ENCODE peak calls at places on chromosomes 2 and 18, in seven cellular contexts. One of them, this sample, is unnamed.

GRCh38 chr18:36769172-36769571 is 59.6 kb downstream of the TPGS2 start:
- DNase-seq in vagina: no peak
- DNase-seq in esophagus muscularis mucosa: peak; percentile 80
- DNase-seq in HCT116: no peak
- DNase-seq in sigmoid colon: no peak
- DNase-seq in tibial nerve: no peak
- DNase-seq in K562: no peak
- DNase-seq in this sample: no peak

GRCh38 chr18:61277808-61278207 is 55.4 kb upstream of the CDH20 start:
- DNase-seq in HCT116: no peak
- DNase-seq in vagina: no peak
- DNase-seq in sigmoid colon: no peak
- DNase-seq in K562: no peak
- DNase-seq in tibial nerve: no peak
- DNase-seq in esophagus muscularis mucosa: no peak
- DNase-seq in this sample: no peak

GRCh38 chr2:159744363-159744762 is 32.1 kb downstream of the MARCHF7 start:
- DNase-seq in vagina: no peak
- DNase-seq in tibial nerve: no peak
- DNase-seq in K562: no peak
- DNase-seq in HCT116: no peak
- DNase-seq in sigmoid colon: no peak
- DNase-seq in esophagus muscularis mucosa: no peak
- DNase-seq in this sample: no peak

GRCh38 chr2:61645911-61646310 is 107.8 kb upstream of the XPO1 start:
- DNase-seq in HCT116: no peak
- DNase-seq in esophagus muscularis mucosa: no peak
- DNase-seq in K562: no peak
- DNase-seq in sigmoid colon: no peak
- DNase-seq in tibial nerve: no peak
- DNase-seq in vagina: no peak
- DNase-seq in this sample: no peak

GRCh38 chr2:224882291-224883171 is 159.7 kb downstream of the DOCK10 start:
- DNase-seq in vagina: no peak
- DNase-seq in tibial nerve: no peak
- DNase-seq in K562: no peak
- DNase-seq in HCT116: no peak
- DNase-seq in esophagus muscularis mucosa: no peak
- DNase-seq in sigmoid colon: no peak
- DNase-seq in this sample: no peak

GRCh38 chr2:118618279-118618678 is 229.2 kb downstream of the EN1 start:
- DNase-seq in vagina: no peak
- DNase-seq in HCT116: no peak
- DNase-seq in K562: no peak
- DNase-seq in sigmoid colon: no peak
- DNase-seq in tibial nerve: no peak
- DNase-seq in esophagus muscularis mucosa: no peak
- DNase-seq in this sample: no peak

GRCh38 chr18:63848159-63848558 is 39.3 kb upstream of the SERPINB2 start:
- DNase-seq in vagina: no peak
- DNase-seq in esophagus muscularis mucosa: no peak
- DNase-seq in tibial nerve: no peak
- DNase-seq in HCT116: peak; percentile 66
- DNase-seq in sigmoid colon: no peak
- DNase-seq in K562: peak; percentile 6
- DNase-seq in this sample: no peak

GRCh38 chr18:5527603-5528002 is 16.2 kb downstream of the EPB41L3 start:
- DNase-seq in vagina: no peak
- DNase-seq in tibial nerve: peak; percentile 33
- DNase-seq in sigmoid colon: peak; percentile 79
- DNase-seq in K562: no peak
- DNase-seq in esophagus muscularis mucosa: no peak
- DNase-seq in HCT116: no peak
- DNase-seq in this sample: peak; percentile 22

GRCh38 chr2:32715391-32715841 is 87.6 kb downstream of the TTC27 start:
- DNase-seq in HCT116: no peak
- DNase-seq in vagina: no peak
- DNase-seq in tibial nerve: no peak
- DNase-seq in K562: no peak
- DNase-seq in esophagus muscularis mucosa: no peak
- DNase-seq in sigmoid colon: no peak
- DNase-seq in this sample: no peak

GRCh38 chr2:119678021-119678656 is 862 bp upstream of the TMEM177 start:
- DNase-seq in vagina: no peak
- DNase-seq in K562: no peak
- DNase-seq in sigmoid colon: no peak
- DNase-seq in HCT116: no peak
- DNase-seq in tibial nerve: no peak
- DNase-seq in esophagus muscularis mucosa: no peak
- DNase-seq in this sample: peak; percentile 53

GRCh38 chr2:114231921-114232320 is 210.5 kb upstream of the DPP10 start:
- DNase-seq in sigmoid colon: no peak
- DNase-seq in HCT116: no peak
- DNase-seq in K562: no peak
- DNase-seq in vagina: no peak
- DNase-seq in tibial nerve: no peak
- DNase-seq in esophagus muscularis mucosa: no peak
- DNase-seq in this sample: no peak

GRCh38 chr18:61502472-61502871 is 169.2 kb downstream of the CDH20 start:
- DNase-seq in K562: peak; percentile 15
- DNase-seq in esophagus muscularis mucosa: no peak
- DNase-seq in sigmoid colon: no peak
- DNase-seq in tibial nerve: no peak
- DNase-seq in vagina: no peak
- DNase-seq in HCT116: peak; percentile 35
- DNase-seq in this sample: peak; percentile 47

GRCh38 chr2:25380586-25381360 is 39.0 kb upstream of the DNMT3A start:
- DNase-seq in sigmoid colon: no peak
- DNase-seq in K562: no peak
- DNase-seq in esophagus muscularis mucosa: no peak
- DNase-seq in tibial nerve: no peak
- DNase-seq in HCT116: no peak
- DNase-seq in vagina: peak; percentile 95
- DNase-seq in this sample: no peak

GRCh38 chr2:158395166-158395565 is 61.4 kb downstream of the CCDC148 start:
- DNase-seq in tibial nerve: no peak
- DNase-seq in HCT116: no peak
- DNase-seq in esophagus muscularis mucosa: no peak
- DNase-seq in sigmoid colon: no peak
- DNase-seq in K562: no peak
- DNase-seq in vagina: no peak
- DNase-seq in this sample: peak; percentile 13

GRCh38 chr18:70380915-70381896 is 92.4 kb downstream of the SOCS6 start:
- DNase-seq in HCT116: no peak
- DNase-seq in tibial nerve: no peak
- DNase-seq in K562: peak; percentile 70
- DNase-seq in sigmoid colon: no peak
- DNase-seq in vagina: no peak
- DNase-seq in esophagus muscularis mucosa: no peak
- DNase-seq in this sample: peak; percentile 50

DNA sequence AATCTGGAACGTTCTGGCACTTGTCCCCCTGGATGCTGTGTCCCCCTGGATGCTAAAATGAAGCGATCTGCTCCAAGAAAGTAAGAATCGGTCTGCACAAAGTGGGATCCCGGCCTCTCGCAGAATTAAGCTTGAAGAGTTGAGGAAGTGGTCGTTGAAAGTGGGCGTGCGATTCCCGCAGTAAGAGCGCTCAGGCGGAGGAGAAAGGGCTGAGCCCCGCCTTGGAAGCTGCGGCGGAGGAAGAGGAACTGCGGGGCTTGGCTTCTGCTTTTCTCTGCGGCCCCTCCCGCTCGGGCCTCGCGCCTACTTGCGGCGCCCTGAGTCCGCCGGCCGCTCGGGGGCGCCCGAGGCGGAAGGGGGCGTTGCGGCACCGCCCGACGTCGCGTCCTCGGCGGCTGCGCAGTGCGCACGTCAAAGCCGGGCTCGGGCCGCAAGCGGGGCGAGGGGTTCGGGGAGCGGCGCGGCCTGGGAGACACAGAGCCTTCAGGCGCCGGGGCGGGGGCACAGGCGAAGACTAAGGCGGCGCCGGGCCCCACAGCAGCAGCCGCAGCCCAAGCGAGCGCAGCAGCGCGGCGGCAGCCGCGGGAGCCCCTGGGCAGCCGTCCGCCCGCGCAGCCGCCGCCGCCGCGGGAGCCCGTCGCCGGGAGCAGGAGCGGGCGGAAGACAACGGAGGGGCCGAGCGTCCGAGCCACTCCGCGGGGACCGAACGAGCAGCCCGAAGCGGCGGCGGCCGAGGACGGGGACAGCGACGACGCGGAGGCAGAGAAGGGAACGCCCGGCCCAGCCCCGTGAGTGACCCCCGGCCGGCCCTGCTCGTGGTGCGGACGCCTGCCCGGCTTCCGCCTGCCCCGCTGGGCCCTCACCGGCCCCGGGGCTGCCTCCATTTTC is at the start of gene CAB39:
- DNase-seq in HCT116: peak; percentile 69
- DNase-seq in esophagus muscularis mucosa: peak; percentile 94
- DNase-seq in tibial nerve: peak; percentile 69
- DNase-seq in vagina: no peak
- DNase-seq in K562: peak; percentile 84
- DNase-seq in sigmoid colon: peak; percentile 93
- DNase-seq in this sample: peak; percentile 87
- TF ChIP-seq POLR2A in HCT116: peak; percentile 50
- TF ChIP-seq POLR2A in esophagus muscularis mucosa: peak; percentile 43
- TF ChIP-seq POLR2A in tibial nerve: peak; percentile 55
- TF ChIP-seq POLR2A in vagina: no peak
- TF ChIP-seq POLR2A in K562: peak; percentile 21
- TF ChIP-seq POLR2A in sigmoid colon: no peak
- TF ChIP-seq POLR2A in this sample: peak; percentile 43

GRCh38 chr2:128606837-128607236 is 288.2 kb upstream of the HS6ST1 start:
- DNase-seq in HCT116: no peak
- DNase-seq in vagina: no peak
- DNase-seq in esophagus muscularis mucosa: no peak
- DNase-seq in tibial nerve: peak; percentile 7
- DNase-seq in K562: no peak
- DNase-seq in sigmoid colon: peak; percentile 30
- DNase-seq in this sample: no peak

GRCh38 chr2:128608911-128609880 is 290.5 kb upstream of the HS6ST1 start:
- DNase-seq in sigmoid colon: peak; percentile 46
- DNase-seq in vagina: no peak
- DNase-seq in esophagus muscularis mucosa: no peak
- DNase-seq in HCT116: no peak
- DNase-seq in tibial nerve: no peak
- DNase-seq in K562: no peak
- DNase-seq in this sample: no peak

GRCh38 chr2:128607440-128607839 is 288.8 kb upstream of the HS6ST1 start:
- DNase-seq in sigmoid colon: peak; percentile 55
- DNase-seq in K562: no peak
- DNase-seq in HCT116: no peak
- DNase-seq in vagina: no peak
- DNase-seq in esophagus muscularis mucosa: no peak
- DNase-seq in tibial nerve: peak; percentile 9
- DNase-seq in this sample: no peak

GRCh38 chr2:128605931-128606330 is 287.3 kb upstream of the HS6ST1 start:
- DNase-seq in tibial nerve: no peak
- DNase-seq in vagina: no peak
- DNase-seq in esophagus muscularis mucosa: no peak
- DNase-seq in K562: no peak
- DNase-seq in sigmoid colon: peak; percentile 40
- DNase-seq in HCT116: no peak
- DNase-seq in this sample: no peak

GRCh38 chr2:128607981-128608506 is 289.4 kb upstream of the HS6ST1 start:
- DNase-seq in sigmoid colon: peak; percentile 50
- DNase-seq in HCT116: no peak
- DNase-seq in esophagus muscularis mucosa: no peak
- DNase-seq in tibial nerve: peak; percentile 12
- DNase-seq in vagina: no peak
- DNase-seq in K562: no peak
- DNase-seq in this sample: peak; percentile 10
- H3K4me3 ChIP-seq in sigmoid colon: no peak overlapping the region
- H3K4me3 ChIP-seq in HCT116: no peak overlapping the region
- H3K4me3 ChIP-seq in esophagus muscularis mucosa: peak overlapping the region; percentile 7
- H3K4me3 ChIP-seq in tibial nerve: no peak overlapping the region
- H3K4me3 ChIP-seq in vagina: no peak overlapping the region
- H3K4me3 ChIP-seq in K562: no peak overlapping the region
- H3K4me3 ChIP-seq in this sample: no peak overlapping the region

GRCh38 chr2:46333912-46334311 is 36.7 kb downstream of the EPAS1 start:
- DNase-seq in esophagus muscularis mucosa: no peak
- DNase-seq in K562: no peak
- DNase-seq in vagina: no peak
- DNase-seq in HCT116: no peak
- DNase-seq in sigmoid colon: no peak
- DNase-seq in tibial nerve: no peak
- DNase-seq in this sample: no peak
- H3K4me1 ChIP-seq in esophagus muscularis mucosa: peaks cover 98% of the 10 kb centered on the region
- H3K4me1 ChIP-seq in K562: peaks cover 12% of the 10 kb centered on the region
- H3K4me1 ChIP-seq in vagina: peaks cover 99% of the 10 kb centered on the region
- H3K4me1 ChIP-seq in HCT116: no peaks in the 10 kb centered on the region
- H3K4me1 ChIP-seq in sigmoid colon: no peaks in the 10 kb centered on the region
- H3K4me1 ChIP-seq in tibial nerve: no peaks in the 10 kb centered on the region
- H3K4me1 ChIP-seq in this sample: peaks cover 99% of the 10 kb centered on the region

GRCh38 chr2:131092409-131093065 is 723 bp downstream of the FAM168B start:
- DNase-seq in HCT116: no peak
- DNase-seq in esophagus muscularis mucosa: no peak
- DNase-seq in vagina: no peak
- DNase-seq in tibial nerve: no peak
- DNase-seq in K562: no peak
- DNase-seq in sigmoid colon: no peak
- DNase-seq in this sample: no peak

GRCh38 chr2:131094655-131095281 is 1.5 kb upstream of the FAM168B start:
- DNase-seq in esophagus muscularis mucosa: no peak
- DNase-seq in K562: no peak
- DNase-seq in HCT116: no peak
- DNase-seq in vagina: no peak
- DNase-seq in tibial nerve: no peak
- DNase-seq in sigmoid colon: no peak
- DNase-seq in this sample: no peak

DNA sequence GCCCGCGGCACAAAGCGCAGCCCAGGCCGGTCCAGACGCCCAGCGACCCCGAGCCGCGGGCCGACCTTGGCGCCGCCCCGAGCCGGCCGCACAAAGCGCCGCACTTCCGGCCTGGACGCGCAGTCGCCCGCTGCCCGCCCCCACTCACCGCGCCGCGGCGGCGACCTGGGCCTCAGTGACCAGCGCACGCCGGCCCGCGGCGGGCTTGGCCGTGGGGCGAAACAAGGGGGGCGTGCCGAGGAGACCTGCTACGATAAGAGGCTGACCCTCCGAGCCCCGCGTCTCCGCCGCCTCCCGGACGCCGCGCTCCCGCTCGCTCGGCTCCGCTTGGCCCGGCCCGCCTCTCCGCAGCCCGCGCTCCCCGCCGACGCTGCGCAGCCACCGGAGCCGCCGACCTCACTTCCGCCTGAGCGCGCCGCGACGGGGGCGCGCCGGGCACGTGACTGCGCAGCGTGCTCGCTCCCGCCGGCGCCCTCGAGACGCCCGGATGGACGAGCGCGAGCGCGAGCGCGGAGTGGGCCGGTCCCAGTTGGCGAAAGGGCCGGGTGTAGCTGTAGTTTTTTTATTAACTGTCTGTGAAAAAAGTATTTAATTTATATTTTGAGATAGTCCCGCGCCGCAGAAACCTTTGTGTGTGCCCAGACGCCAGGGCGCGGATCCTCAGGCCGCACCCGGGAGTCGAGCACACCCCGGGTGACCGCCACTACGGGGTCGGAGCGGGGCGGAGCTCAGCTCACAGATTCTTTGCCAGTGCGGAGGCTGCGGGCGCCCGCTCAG is at the start of gene FAM168B:
- DNase-seq in esophagus muscularis mucosa: peak; percentile 95
- DNase-seq in K562: peak; percentile 92
- DNase-seq in HCT116: peak; percentile 73
- DNase-seq in vagina: no peak
- DNase-seq in sigmoid colon: peak; percentile 93
- DNase-seq in tibial nerve: peak; percentile 83
- DNase-seq in this sample: peak; percentile 86
- TF ChIP-seq POLR2A in esophagus muscularis mucosa: peak; percentile 70
- TF ChIP-seq POLR2A in K562: peak; percentile 85
- TF ChIP-seq POLR2A in HCT116: peak; percentile 37
- TF ChIP-seq POLR2A in vagina: no peak
- TF ChIP-seq POLR2A in sigmoid colon: peak; percentile 57
- TF ChIP-seq POLR2A in tibial nerve: peak; percentile 92
- TF ChIP-seq POLR2A in this sample: peak; percentile 74

GRCh38 chr2:74188018-74188601 is 9.4 kb upstream of the MOB1A start:
- DNase-seq in K562: no peak
- DNase-seq in sigmoid colon: no peak
- DNase-seq in tibial nerve: no peak
- DNase-seq in vagina: no peak
- DNase-seq in HCT116: peak; percentile 22
- DNase-seq in esophagus muscularis mucosa: no peak
- DNase-seq in this sample: no peak
- H3K4me3 ChIP-seq in K562: no peak overlapping the region
- H3K4me3 ChIP-seq in sigmoid colon: no peak overlapping the region
- H3K4me3 ChIP-seq in tibial nerve: no peak overlapping the region
- H3K4me3 ChIP-seq in vagina: no peak overlapping the region
- H3K4me3 ChIP-seq in HCT116: peak overlapping the region; percentile 24
- H3K4me3 ChIP-seq in esophagus muscularis mucosa: no peak overlapping the region
- H3K4me3 ChIP-seq in this sample: no peak overlapping the region